ENCODE peak calls at places on chromosome 17, in eight cellular contexts. I is AG09309, V is keratinocyte, U is putamen, H is CD14-positive monocyte, A is GM23248, E is cardiac muscle cell, C is GM20000. F is an unnamed sample.

GRCh38 chr17:73400915-73401545 is 89.2 kb upstream of the CDC42EP4 start:
- DNase-seq in U (no peak), A (no peak), E (no peak), I (no peak), V (no peak), C (no peak), H (no peak), F (no peak)

GRCh38 chr17:55705847-55706246 is 16.8 kb downstream of the TMEM100 start:
- DNase-seq in A (no peak), E (no peak), U (no peak), C (no peak), V (no peak), H (no peak), I (no peak), F (no peak)

GRCh38 chr17:31487648-31488263 is 96.3 kb downstream of the RAB11FIP4 start:
- DNase-seq in U (peak), C (peak), H (peak), E (peak), A (peak), I (no peak), V (peak), F (peak)

GRCh38 chr17:1941241-1942065 is 83.7 kb downstream of the RTN4RL1 start:
- DNase-seq in C (no peak), A (no peak), I (no peak), H (no peak), E (no peak), V (no peak), U (no peak), F (peak)

GRCh38 chr17:63932008-63932561 is at the start of gene CD79B:
- DNase-seq in U (no peak), E (no peak), V (no peak), A (no peak), I (no peak), H (no peak), C (peak), F (peak)

GRCh38 chr17:74485841-74486240 is 19.4 kb downstream of the CD300A start:
- DNase-seq in E (no peak), H (no peak), U (no peak), V (no peak), A (no peak), I (no peak), C (no peak), F (peak)

GRCh38 chr17:10666921-10667320 is 9.8 kb upstream of the MYH3 start:
- DNase-seq in U (no peak), I (no peak), C (no peak), E (no peak), A (no peak), H (no peak), V (no peak), F (no peak)

GRCh38 chr17:72477529-72477928 is 356.7 kb downstream of the SOX9 start:
- DNase-seq in I (no peak), C (no peak), V (no peak), U (no peak), E (no peak), H (no peak), A (no peak), F (no peak)

GRCh38 chr17:46875849-46876352 is 24.5 kb downstream of the WNT9B start:
- DNase-seq in A (no peak), U (no peak), I (no peak), E (no peak), C (no peak), H (no peak), V (no peak), F (no peak)

GRCh38 chr17:81994593-81995462 is 17.4 kb downstream of the ASPSCR1 start:
- DNase-seq in C (no peak), U (no peak), V (no peak), I (no peak), A (no peak), E (no peak), H (no peak), F (peak)

GRCh38 chr17:1005361-1005946 is 8.5 kb downstream of the TIMM22 start:
- DNase-seq in C (no peak), I (no peak), H (no peak), E (peak), A (peak), U (peak), V (no peak), F (peak)

GRCh38 chr17:65115721-65116312 is 21.4 kb upstream of the RGS9 start:
- DNase-seq in I (no peak), A (no peak), U (no peak), V (no peak), E (no peak), C (no peak), H (no peak), F (no peak)

GRCh38 chr17:8012045-8012580 is 9.7 kb downstream of the GUCY2D start:
- DNase-seq in C (no peak), H (no peak), E (no peak), A (no peak), I (no peak), V (no peak), U (no peak), F (peak)

GRCh38 chr17:21199311-21199710 is 14.7 kb downstream of the TMEM11 start:
- DNase-seq in C (no peak), I (peak), U (no peak), A (peak), E (peak), H (no peak), V (no peak), F (peak)

F was measured in H7.